ENCODE peak calls at places on chromosomes 5 and 9, in ten cellular contexts. One of them, this sample, is unnamed.

GRCh38 chr5:96022971-96023370 is 61.3 kb upstream of the ELL2 start:
- DNase-seq in heart right ventricle: no peak
- DNase-seq in pancreas: no peak
- DNase-seq in lower lobe of right lung: no peak
- DNase-seq in keratinocyte: no peak
- DNase-seq in psoas muscle: no peak
- DNase-seq in cardiac muscle cell: no peak
- DNase-seq in bronchial epithelial cell: no peak
- DNase-seq in left lung: no peak
- DNase-seq in Panc1: no peak
- DNase-seq in this sample: no peak

GRCh38 chr9:69582544-69583297 is 89.5 kb downstream of the APBA1 start:
- DNase-seq in lower lobe of right lung: no peak
- DNase-seq in pancreas: no peak
- DNase-seq in keratinocyte: peak; percentile 25
- DNase-seq in Panc1: no peak
- DNase-seq in bronchial epithelial cell: peak; percentile 72
- DNase-seq in heart right ventricle: peak; percentile 16
- DNase-seq in psoas muscle: peak; percentile 30
- DNase-seq in left lung: no peak
- DNase-seq in cardiac muscle cell: no peak
- DNase-seq in this sample: no peak

GRCh38 chr5:39376293-39376714 is 12.0 kb upstream of the C9 start:
- DNase-seq in heart right ventricle: no peak
- DNase-seq in bronchial epithelial cell: peak; percentile 71
- DNase-seq in left lung: no peak
- DNase-seq in pancreas: peak; percentile 9
- DNase-seq in lower lobe of right lung: no peak
- DNase-seq in psoas muscle: no peak
- DNase-seq in cardiac muscle cell: peak; percentile 68
- DNase-seq in keratinocyte: no peak
- DNase-seq in Panc1: peak; percentile 63
- DNase-seq in this sample: no peak

GRCh38 chr5:142861011-142861410 is 90.8 kb downstream of the ARHGAP26 start:
- DNase-seq in lower lobe of right lung: no peak
- DNase-seq in pancreas: no peak
- DNase-seq in cardiac muscle cell: no peak
- DNase-seq in Panc1: no peak
- DNase-seq in left lung: no peak
- DNase-seq in keratinocyte: no peak
- DNase-seq in psoas muscle: no peak
- DNase-seq in heart right ventricle: no peak
- DNase-seq in bronchial epithelial cell: no peak
- DNase-seq in this sample: no peak

GRCh38 chr9:110115341-110115820 is 92.6 kb downstream of the C9orf152 start:
- DNase-seq in psoas muscle: peak; percentile 45
- DNase-seq in keratinocyte: no peak
- DNase-seq in pancreas: no peak
- DNase-seq in cardiac muscle cell: no peak
- DNase-seq in lower lobe of right lung: no peak
- DNase-seq in bronchial epithelial cell: no peak
- DNase-seq in heart right ventricle: peak; percentile 43
- DNase-seq in Panc1: no peak
- DNase-seq in left lung: no peak
- DNase-seq in this sample: peak; percentile 77

GRCh38 chr5:74667396-74667795 is 17.6 kb upstream of the HEXB start:
- DNase-seq in keratinocyte: no peak
- DNase-seq in Panc1: no peak
- DNase-seq in bronchial epithelial cell: no peak
- DNase-seq in psoas muscle: no peak
- DNase-seq in heart right ventricle: no peak
- DNase-seq in pancreas: no peak
- DNase-seq in cardiac muscle cell: peak; percentile 78
- DNase-seq in lower lobe of right lung: no peak
- DNase-seq in left lung: no peak
- DNase-seq in this sample: no peak

GRCh38 chr5:40409600-40409999 is 270.1 kb upstream of the PTGER4 start:
- DNase-seq in lower lobe of right lung: peak; percentile 61
- DNase-seq in psoas muscle: no peak
- DNase-seq in left lung: peak; percentile 53
- DNase-seq in pancreas: no peak
- DNase-seq in bronchial epithelial cell: no peak
- DNase-seq in Panc1: no peak
- DNase-seq in keratinocyte: no peak
- DNase-seq in cardiac muscle cell: no peak
- DNase-seq in heart right ventricle: peak; percentile 11
- DNase-seq in this sample: no peak

GRCh38 chr9:115211413-115212204 is 93.7 kb upstream of the TNC start:
- DNase-seq in lower lobe of right lung: no peak
- DNase-seq in cardiac muscle cell: no peak
- DNase-seq in keratinocyte: no peak
- DNase-seq in psoas muscle: no peak
- DNase-seq in pancreas: no peak
- DNase-seq in left lung: no peak
- DNase-seq in Panc1: no peak
- DNase-seq in heart right ventricle: no peak
- DNase-seq in bronchial epithelial cell: peak; percentile 50
- DNase-seq in this sample: no peak

GRCh38 chr5:168365581-168366081 is 74.2 kb downstream of the WWC1 start:
- DNase-seq in cardiac muscle cell: peak; percentile 15
- DNase-seq in bronchial epithelial cell: peak; percentile 92
- DNase-seq in left lung: no peak
- DNase-seq in pancreas: peak; percentile 60
- DNase-seq in lower lobe of right lung: peak; percentile 77
- DNase-seq in Panc1: no peak
- DNase-seq in psoas muscle: no peak
- DNase-seq in keratinocyte: peak; percentile 59
- DNase-seq in heart right ventricle: no peak
- DNase-seq in this sample: peak; percentile 81

GRCh38 chr9:128205296-128205944 is 2.2 kb downstream of the DNM1 start:
- DNase-seq in psoas muscle: no peak
- DNase-seq in heart right ventricle: no peak
- DNase-seq in keratinocyte: no peak
- DNase-seq in pancreas: no peak
- DNase-seq in Panc1: no peak
- DNase-seq in lower lobe of right lung: no peak
- DNase-seq in bronchial epithelial cell: no peak
- DNase-seq in cardiac muscle cell: no peak
- DNase-seq in left lung: no peak
- DNase-seq in this sample: no peak
- TF ChIP-seq CTCF in psoas muscle: no peak
- TF ChIP-seq CTCF in heart right ventricle: no peak
- TF ChIP-seq CTCF in keratinocyte: no peak
- TF ChIP-seq CTCF in pancreas: no peak
- TF ChIP-seq CTCF in Panc1: no peak
- TF ChIP-seq CTCF in lower lobe of right lung: no peak
- TF ChIP-seq CTCF in bronchial epithelial cell: no peak
- TF ChIP-seq CTCF in cardiac muscle cell: no peak
- TF ChIP-seq CTCF in left lung: no peak
- TF ChIP-seq CTCF in this sample: no peak

GRCh38 chr9:128901822-128902221 is 19.0 kb upstream of the PHYHD1 start:
- DNase-seq in psoas muscle: no peak
- DNase-seq in pancreas: no peak
- DNase-seq in left lung: no peak
- DNase-seq in lower lobe of right lung: no peak
- DNase-seq in keratinocyte: no peak
- DNase-seq in cardiac muscle cell: no peak
- DNase-seq in Panc1: no peak
- DNase-seq in bronchial epithelial cell: no peak
- DNase-seq in heart right ventricle: no peak
- DNase-seq in this sample: no peak

GRCh38 chr9:128898382-128898781 is 16.4 kb downstream of the LRRC8A start:
- DNase-seq in left lung: no peak
- DNase-seq in bronchial epithelial cell: no peak
- DNase-seq in cardiac muscle cell: no peak
- DNase-seq in Panc1: no peak
- DNase-seq in lower lobe of right lung: no peak
- DNase-seq in keratinocyte: no peak
- DNase-seq in psoas muscle: no peak
- DNase-seq in heart right ventricle: no peak
- DNase-seq in pancreas: no peak
- DNase-seq in this sample: no peak

GRCh38 chr9:128901379-128901778 is 19.4 kb upstream of the PHYHD1 start:
- DNase-seq in lower lobe of right lung: no peak
- DNase-seq in cardiac muscle cell: no peak
- DNase-seq in keratinocyte: no peak
- DNase-seq in bronchial epithelial cell: no peak
- DNase-seq in pancreas: no peak
- DNase-seq in heart right ventricle: no peak
- DNase-seq in psoas muscle: no peak
- DNase-seq in Panc1: no peak
- DNase-seq in left lung: no peak
- DNase-seq in this sample: no peak

GRCh38 chr9:128899566-128900322 is 17.8 kb downstream of the LRRC8A start:
- DNase-seq in pancreas: no peak
- DNase-seq in cardiac muscle cell: no peak
- DNase-seq in left lung: no peak
- DNase-seq in bronchial epithelial cell: peak; percentile 57
- DNase-seq in keratinocyte: no peak
- DNase-seq in lower lobe of right lung: no peak
- DNase-seq in psoas muscle: no peak
- DNase-seq in Panc1: no peak
- DNase-seq in heart right ventricle: no peak
- DNase-seq in this sample: no peak

GRCh38 chr9:128898845-128899565 is 17.1 kb downstream of the LRRC8A start:
- DNase-seq in Panc1: no peak
- DNase-seq in left lung: no peak
- DNase-seq in psoas muscle: no peak
- DNase-seq in lower lobe of right lung: no peak
- DNase-seq in heart right ventricle: no peak
- DNase-seq in keratinocyte: no peak
- DNase-seq in cardiac muscle cell: no peak
- DNase-seq in pancreas: no peak
- DNase-seq in bronchial epithelial cell: no peak
- DNase-seq in this sample: no peak
- H3K36me3 ChIP-seq in Panc1: no peaks in the 10 kb centered on the region
- H3K36me3 ChIP-seq in left lung: peaks cover 42% of the 10 kb centered on the region
- H3K36me3 ChIP-seq in psoas muscle: peaks cover 49% of the 10 kb centered on the region
- H3K36me3 ChIP-seq in lower lobe of right lung: peaks cover 52% of the 10 kb centered on the region
- H3K36me3 ChIP-seq in heart right ventricle: no peaks in the 10 kb centered on the region
- H3K36me3 ChIP-seq in keratinocyte: peaks cover 9% of the 10 kb centered on the region
- H3K36me3 ChIP-seq in cardiac muscle cell: peaks cover 4% of the 10 kb centered on the region
- H3K36me3 ChIP-seq in pancreas: no peaks in the 10 kb centered on the region
- H3K36me3 ChIP-seq in bronchial epithelial cell: peaks cover 18% of the 10 kb centered on the region
- H3K36me3 ChIP-seq in this sample: peaks cover 5% of the 10 kb centered on the region

DNA sequence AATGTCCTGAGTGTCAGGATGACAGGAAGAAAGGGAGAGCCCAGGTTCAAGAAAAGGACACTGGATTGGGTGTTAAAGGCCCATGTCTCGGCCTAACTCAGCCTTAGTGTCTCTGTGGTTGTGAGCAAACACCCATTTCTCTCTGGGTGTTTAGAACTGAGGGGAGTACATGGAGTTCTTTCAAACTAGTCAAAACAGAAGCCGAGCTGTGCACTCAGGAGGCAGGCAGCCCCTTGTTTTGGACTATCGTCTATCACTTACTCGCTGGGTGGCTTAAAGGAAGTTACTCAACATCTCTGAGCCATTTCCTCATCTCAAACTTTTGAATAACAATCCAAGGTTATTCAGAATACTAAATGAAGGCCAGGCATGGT is 40.0 kb downstream of the NAIF1 start:
- DNase-seq in left lung: no peak
- DNase-seq in psoas muscle: no peak
- DNase-seq in cardiac muscle cell: no peak
- DNase-seq in bronchial epithelial cell: no peak
- DNase-seq in pancreas: no peak
- DNase-seq in Panc1: no peak
- DNase-seq in heart right ventricle: no peak
- DNase-seq in lower lobe of right lung: no peak
- DNase-seq in keratinocyte: no peak
- DNase-seq in this sample: no peak
- TF ChIP-seq CTCF in left lung: no peak
- TF ChIP-seq CTCF in psoas muscle: no peak
- TF ChIP-seq CTCF in cardiac muscle cell: no peak
- TF ChIP-seq CTCF in bronchial epithelial cell: no peak
- TF ChIP-seq CTCF in pancreas: no peak
- TF ChIP-seq CTCF in Panc1: no peak
- TF ChIP-seq CTCF in heart right ventricle: no peak
- TF ChIP-seq CTCF in lower lobe of right lung: no peak
- TF ChIP-seq CTCF in keratinocyte: no peak
- TF ChIP-seq CTCF in this sample: no peak

GRCh38 chr5:122419195-122419894 is 107.3 kb downstream of the SNCAIP start:
- DNase-seq in lower lobe of right lung: no peak
- DNase-seq in keratinocyte: no peak
- DNase-seq in left lung: no peak
- DNase-seq in cardiac muscle cell: no peak
- DNase-seq in bronchial epithelial cell: no peak
- DNase-seq in heart right ventricle: no peak
- DNase-seq in pancreas: no peak
- DNase-seq in psoas muscle: no peak
- DNase-seq in Panc1: no peak
- DNase-seq in this sample: no peak

GRCh38 chr5:122412966-122413365 is 100.9 kb downstream of the SNCAIP start:
- DNase-seq in pancreas: no peak
- DNase-seq in heart right ventricle: no peak
- DNase-seq in psoas muscle: no peak
- DNase-seq in keratinocyte: no peak
- DNase-seq in Panc1: no peak
- DNase-seq in lower lobe of right lung: no peak
- DNase-seq in cardiac muscle cell: no peak
- DNase-seq in left lung: no peak
- DNase-seq in bronchial epithelial cell: no peak
- DNase-seq in this sample: no peak

GRCh38 chr5:122413722-122414121 is 101.7 kb downstream of the SNCAIP start:
- DNase-seq in heart right ventricle: no peak
- DNase-seq in keratinocyte: no peak
- DNase-seq in bronchial epithelial cell: no peak
- DNase-seq in Panc1: no peak
- DNase-seq in pancreas: no peak
- DNase-seq in psoas muscle: no peak
- DNase-seq in cardiac muscle cell: no peak
- DNase-seq in lower lobe of right lung: no peak
- DNase-seq in left lung: no peak
- DNase-seq in this sample: no peak

GRCh38 chr5:122415030-122415429 is 103.0 kb downstream of the SNCAIP start:
- DNase-seq in bronchial epithelial cell: no peak
- DNase-seq in keratinocyte: no peak
- DNase-seq in lower lobe of right lung: no peak
- DNase-seq in pancreas: no peak
- DNase-seq in cardiac muscle cell: peak; percentile 26
- DNase-seq in Panc1: no peak
- DNase-seq in left lung: no peak
- DNase-seq in heart right ventricle: no peak
- DNase-seq in psoas muscle: no peak
- DNase-seq in this sample: no peak

DNA sequence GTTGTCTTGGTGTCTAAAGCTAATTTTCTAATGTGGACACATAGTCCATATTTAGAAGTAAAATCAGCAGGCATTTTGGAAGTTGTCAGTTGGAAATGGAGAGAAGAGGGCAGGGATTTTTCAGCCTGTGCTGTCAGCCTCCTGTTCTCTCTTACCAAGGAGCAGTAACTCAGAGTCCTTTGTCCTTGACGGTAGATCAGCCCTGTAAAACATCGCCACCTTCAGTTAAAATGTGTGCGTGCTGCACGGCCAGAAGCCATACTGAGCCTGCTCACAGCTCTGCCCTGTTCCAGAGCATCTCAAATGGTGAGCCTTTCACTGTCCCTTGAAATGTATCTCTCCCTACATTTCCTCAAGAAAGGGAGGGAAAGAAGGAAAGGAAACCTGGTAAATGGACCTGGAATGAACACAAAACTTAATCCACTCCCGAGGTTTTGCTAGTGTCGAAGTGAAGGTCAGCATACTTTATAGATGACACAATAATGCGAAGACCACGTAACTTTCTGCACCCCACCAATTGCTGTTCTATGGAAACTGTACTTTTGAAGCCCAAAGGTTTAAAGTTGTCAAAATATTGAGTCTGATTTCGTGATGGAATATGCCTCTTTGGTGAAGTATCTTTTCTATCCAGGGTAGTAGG is 103.6 kb downstream of the SNCAIP start:
- DNase-seq in bronchial epithelial cell: peak; percentile 55
- DNase-seq in lower lobe of right lung: peak; percentile 44
- DNase-seq in Panc1: peak; percentile 24
- DNase-seq in pancreas: peak; percentile 9
- DNase-seq in keratinocyte: no peak
- DNase-seq in psoas muscle: peak; percentile 20
- DNase-seq in heart right ventricle: peak; percentile 25
- DNase-seq in left lung: no peak
- DNase-seq in cardiac muscle cell: peak; percentile 83
- DNase-seq in this sample: peak; percentile 67
- H3K36me3 ChIP-seq in bronchial epithelial cell: no peaks in the 10 kb centered on the region
- H3K36me3 ChIP-seq in lower lobe of right lung: no peaks in the 10 kb centered on the region
- H3K36me3 ChIP-seq in Panc1: no peaks in the 10 kb centered on the region
- H3K36me3 ChIP-seq in pancreas: no peaks in the 10 kb centered on the region
- H3K36me3 ChIP-seq in keratinocyte: no peaks in the 10 kb centered on the region
- H3K36me3 ChIP-seq in psoas muscle: no peaks in the 10 kb centered on the region
- H3K36me3 ChIP-seq in heart right ventricle: no peaks in the 10 kb centered on the region
- H3K36me3 ChIP-seq in left lung: no peaks in the 10 kb centered on the region
- H3K36me3 ChIP-seq in cardiac muscle cell: no peaks in the 10 kb centered on the region
- H3K36me3 ChIP-seq in this sample: no peaks in the 10 kb centered on the region

This sample was measured in kidney.